ENCODE peak calls at places on chromosomes 3 and 15, in eight cellular contexts. Y is stomach, Z is upper lobe of left lung, E is tibial nerve, S is K562, L is gastrocnemius medialis, V is heart left ventricle, K is thyroid gland. G is an unnamed sample.

GRCh38 chr3:192831111-192831644 is 86.5 kb downstream of the MB21D2 start:
- DNase-seq in Y (no peak), Z (no peak), E (no peak), S (no peak), L (no peak), V (no peak), K (no peak), G (no peak)

GRCh38 chr3:79063629-79064028 is 704.2 kb downstream of the ROBO1 start:
- DNase-seq in Y (no peak), Z (no peak), E (no peak), S (no peak), L (no peak), V (no peak), K (no peak), G (no peak)

GRCh38 chr3:41710646-41711388 is 251.1 kb downstream of the ULK4 start:
- DNase-seq in Y (no peak), Z (no peak), E (no peak), S (no peak), L (peak; percentile 33), V (no peak), K (no peak), G (no peak)

GRCh38 chr3:124964432-124964831 is 29.9 kb upstream of the MUC13 start:
- DNase-seq in Y (no peak), Z (no peak), E (no peak), S (no peak), L (no peak), V (no peak), K (no peak), G (no peak)

GRCh38 chr15:74954515-74954914 is 2.1 kb downstream of the RPP25 start:
- DNase-seq in Y (no peak), Z (no peak), E (no peak), S (peak; percentile 93), L (no peak), V (peak; percentile 59), K (no peak), G (no peak)

GRCh38 chr3:169980055-169980454 is 13.4 kb downstream of the SEC62 start:
- DNase-seq in Y (no peak), Z (no peak), E (no peak), S (no peak), L (no peak), V (no peak), K (no peak), G (no peak)

GRCh38 chr3:53045784-53046170 is at the start of gene SFMBT1:
- DNase-seq in Y (peak; percentile 76), Z (peak; percentile 61), E (peak; percentile 19), S (peak; percentile 89), L (peak; percentile 55), V (peak; percentile 76), K (peak; percentile 74), G (peak; percentile 91)

GRCh38 chr3:194293546-194294198 is 57.5 kb downstream of the CPN2 start:
- DNase-seq in Y (no peak), Z (no peak), E (no peak), S (no peak), L (no peak), V (no peak), K (peak; percentile 4), G (no peak)

GRCh38 chr3:52820741-52821140 is 9.7 kb downstream of the ITIH4 start:
- DNase-seq in Y (no peak), Z (no peak), E (no peak), S (peak; percentile 52), L (no peak), V (no peak), K (no peak), G (no peak)

GRCh38 chr3:143287403-143287802 is 167.8 kb downstream of the CHST2 start:
- DNase-seq in Y (no peak), Z (no peak), E (no peak), S (no peak), L (no peak), V (no peak), K (no peak), G (no peak)

GRCh38 chr15:66356069-66356358 is 471 bp downstream of the TIPIN start:
- DNase-seq in Y (no peak), Z (no peak), E (no peak), S (no peak), L (no peak), V (no peak), K (peak; percentile 3), G (no peak)

GRCh38 chr15:66359740-66360139 is 3.3 kb upstream of the TIPIN start:
- DNase-seq in Y (no peak), Z (no peak), E (no peak), S (no peak), L (no peak), V (no peak), K (no peak), G (no peak)

GRCh38 chr15:66356359-66357236 is at the start of gene TIPIN:
- DNase-seq in Y (peak; percentile 97), Z (peak; percentile 97), E (peak; percentile 94), S (peak; percentile 95), L (peak; percentile 90), V (peak; percentile 95), K (peak; percentile 92), G (peak; percentile 90)
- TF ChIP-seq POLR2A in Y (no peak), Z (no peak), E (no peak), S (peak; percentile 98), L (no peak), V (peak; percentile 45), K (no peak), G (no peak)

GRCh38 chr15:60674704-60675405 is 195.9 kb upstream of the ICE2 start:
- DNase-seq in Y (no peak), Z (no peak), E (no peak), S (no peak), L (peak; percentile 30), V (no peak), K (no peak), G (no peak)
- H3K4me3 ChIP-seq in Y (no peak overlapping the region), Z (no peak overlapping the region), E (no peak overlapping the region), S (no peak overlapping the region), L (no peak overlapping the region), V (no peak overlapping the region), K (no peak overlapping the region), G (no peak overlapping the region)

DNA sequence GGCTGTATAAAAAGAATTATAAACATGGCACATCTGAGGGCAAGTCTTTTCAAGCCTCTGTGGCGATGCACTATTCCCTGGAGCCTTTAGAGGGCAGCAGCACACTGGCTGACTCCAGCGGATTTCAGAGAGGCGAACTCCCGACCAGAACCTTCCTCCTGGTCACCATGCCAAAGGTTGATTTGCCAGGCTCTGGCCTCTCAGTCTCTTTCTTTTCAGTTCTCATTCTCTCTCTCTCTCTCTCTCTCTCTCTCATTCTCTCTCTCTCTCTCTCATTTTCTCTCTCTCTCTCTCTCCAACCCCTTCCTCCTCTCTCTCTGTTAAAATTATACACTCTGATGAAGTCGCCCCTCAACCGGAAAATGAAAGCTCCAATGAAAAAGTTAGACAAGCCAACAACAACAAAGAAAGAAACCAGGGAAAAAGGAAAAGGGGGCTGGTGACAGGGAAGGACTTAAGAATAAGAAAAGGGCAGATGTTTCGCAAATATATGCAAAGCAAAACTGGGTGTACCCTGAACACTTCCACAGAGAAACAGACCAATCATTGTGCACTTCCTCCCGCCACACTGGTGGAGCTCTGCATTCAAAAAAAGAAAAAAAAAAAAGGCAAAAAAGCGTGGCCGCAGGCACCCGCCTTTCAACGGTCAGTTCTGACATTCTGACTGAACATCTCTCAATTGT is 90.2 kb downstream of the TIGIT start:
- DNase-seq in Y (peak; percentile 78), Z (peak; percentile 73), E (peak; percentile 81), S (peak; percentile 40), L (peak; percentile 80), V (peak; percentile 87), K (peak; percentile 85), G (peak; percentile 93)
- TF ChIP-seq POLR2A in Y (no peak), Z (no peak), E (no peak), S (no peak), L (peak; percentile 10), V (no peak), K (no peak), G (no peak)

GRCh38 chr3:105762749-105763673 is 105.8 kb downstream of the CBLB start:
- DNase-seq in Y (no peak), Z (no peak), E (no peak), S (no peak), L (no peak), V (no peak), K (no peak), G (no peak)
- H3K4me3 ChIP-seq in Y (no peak overlapping the region), Z (no peak overlapping the region), E (no peak overlapping the region), S (no peak overlapping the region), L (no peak overlapping the region), V (no peak overlapping the region), K (no peak overlapping the region), G (no peak overlapping the region)

GRCh38 chr3:71502066-71502465 is 81.5 kb downstream of the FOXP1 start:
- DNase-seq in Y (no peak), Z (no peak), E (no peak), S (no peak), L (no peak), V (no peak), K (no peak), G (no peak)
- TF ChIP-seq POLR2A in Y (no peak), Z (no peak), E (no peak), S (no peak), L (no peak), V (no peak), K (no peak), G (no peak)

G was measured in lower leg skin.